ENCODE peak calls at places on chromosomes 16 and 17, in six cellular contexts. One of them, this sample, is unnamed.

GRCh38 chr17:36869441-36869840 is 67.8 kb upstream of the LHX1 start:
- DNase-seq in glutamatergic neuron: no peak
- DNase-seq in A673: no peak
- DNase-seq in GM23248: no peak
- DNase-seq in brain microvascular endothelial cell: no peak
- DNase-seq in adrenal gland: no peak
- DNase-seq in this sample: no peak

GRCh38 chr16:68508641-68509240 is 30.4 kb upstream of the ZFP90 start:
- DNase-seq in A673: no peak
- DNase-seq in brain microvascular endothelial cell: no peak
- DNase-seq in GM23248: no peak
- DNase-seq in adrenal gland: no peak
- DNase-seq in glutamatergic neuron: no peak
- DNase-seq in this sample: no peak

GRCh38 chr17:61399131-61400057 is at the start of gene TBX2:
- DNase-seq in A673: no peak
- DNase-seq in GM23248: peak
- DNase-seq in brain microvascular endothelial cell: peak
- DNase-seq in glutamatergic neuron: peak
- DNase-seq in adrenal gland: peak
- DNase-seq in this sample: peak

GRCh38 chr16:51577621-51578303 is 426.7 kb upstream of the SALL1 start:
- DNase-seq in A673: peak
- DNase-seq in brain microvascular endothelial cell: no peak
- DNase-seq in GM23248: peak
- DNase-seq in adrenal gland: no peak
- DNase-seq in glutamatergic neuron: no peak
- DNase-seq in this sample: no peak

GRCh38 chr17:30091166-30091670 is 25.4 kb upstream of the NSRP1 start:
- DNase-seq in GM23248: peak
- DNase-seq in brain microvascular endothelial cell: no peak
- DNase-seq in A673: peak
- DNase-seq in glutamatergic neuron: no peak
- DNase-seq in adrenal gland: no peak
- DNase-seq in this sample: no peak

GRCh38 chr16:12141073-12141472 is 164.5 kb downstream of the SNX29 start:
- DNase-seq in adrenal gland: no peak
- DNase-seq in glutamatergic neuron: no peak
- DNase-seq in GM23248: peak
- DNase-seq in brain microvascular endothelial cell: no peak
- DNase-seq in A673: no peak
- DNase-seq in this sample: no peak

GRCh38 chr17:65674246-65675045 is 113.0 kb upstream of the AXIN2 start:
- DNase-seq in GM23248: peak
- DNase-seq in A673: no peak
- DNase-seq in adrenal gland: no peak
- DNase-seq in glutamatergic neuron: no peak
- DNase-seq in brain microvascular endothelial cell: no peak
- DNase-seq in this sample: no peak

GRCh38 chr17:58254803-58255202 is 16.4 kb downstream of the LPO start:
- DNase-seq in adrenal gland: no peak
- DNase-seq in A673: no peak
- DNase-seq in GM23248: no peak
- DNase-seq in glutamatergic neuron: no peak
- DNase-seq in brain microvascular endothelial cell: no peak
- DNase-seq in this sample: no peak

GRCh38 chr17:43701318-43701743 is 39.6 kb upstream of the MEOX1 start:
- DNase-seq in A673: no peak
- DNase-seq in GM23248: peak
- DNase-seq in glutamatergic neuron: no peak
- DNase-seq in brain microvascular endothelial cell: peak
- DNase-seq in adrenal gland: no peak
- DNase-seq in this sample: no peak

GRCh38 chr16:27600386-27600785 is 50.4 kb downstream of the KATNIP start:
- DNase-seq in GM23248: no peak
- DNase-seq in brain microvascular endothelial cell: no peak
- DNase-seq in glutamatergic neuron: peak
- DNase-seq in A673: no peak
- DNase-seq in adrenal gland: no peak
- DNase-seq in this sample: no peak

GRCh38 chr16:84926462-84926861 is 84.9 kb downstream of the ZDHHC7 start:
- DNase-seq in glutamatergic neuron: no peak
- DNase-seq in adrenal gland: no peak
- DNase-seq in GM23248: no peak
- DNase-seq in brain microvascular endothelial cell: no peak
- DNase-seq in A673: no peak
- DNase-seq in this sample: no peak

GRCh38 chr16:24036614-24037013 is 200.8 kb downstream of the PRKCB start:
- DNase-seq in A673: peak
- DNase-seq in brain microvascular endothelial cell: peak
- DNase-seq in adrenal gland: peak
- DNase-seq in GM23248: peak
- DNase-seq in glutamatergic neuron: peak
- DNase-seq in this sample: peak